ENCODE peak calls at places on chromosomes 1 and 21, in four cellular contexts. F is H1, S is GM12878, B is K562. Q is an unnamed sample.

GRCh38 chr21:45386336-45386727 is 18.6 kb upstream of the COL18A1 start:
- DNase-seq in F (no peak), S (no peak), B (no peak), Q (no peak)

GRCh38 chr21:17781524-17781923 is 37.6 kb downstream of the C21orf91 start:
- DNase-seq in F (no peak), S (no peak), B (no peak), Q (no peak)

GRCh38 chr1:158019177-158019868 is 25.9 kb downstream of the KIRREL1 start:
- DNase-seq in F (no peak), S (no peak), B (no peak), Q (peak; percentile 73)

GRCh38 chr1:218513248-218513647 is 168.1 kb downstream of the TGFB2 start:
- DNase-seq in F (no peak), S (no peak), B (no peak), Q (no peak)

GRCh38 chr1:232322162-232322734 is 307.7 kb downstream of the SIPA1L2 start:
- DNase-seq in F (no peak), S (no peak), B (no peak), Q (no peak)

GRCh38 chr1:64006276-64007051 is 197.0 kb upstream of the UBE2U start:
- DNase-seq in F (no peak), S (no peak), B (peak; percentile 34), Q (peak; percentile 19)

GRCh38 chr21:42202321-42202720 is 16.6 kb upstream of the ABCG1 start:
- DNase-seq in F (no peak), S (no peak), B (no peak), Q (no peak)

GRCh38 chr1:59485949-59486348 is 189.1 kb downstream of the FGGY start:
- DNase-seq in F (no peak), S (no peak), B (no peak), Q (no peak)

GRCh38 chr1:239987103-239987745 is 104.5 kb upstream of the FMN2 start:
- DNase-seq in F (no peak), S (no peak), B (peak; percentile 55), Q (peak; percentile 15)

GRCh38 chr21:46457801-46458314 is 833 bp upstream of the DIP2A start:
- DNase-seq in F (no peak), S (no peak), B (no peak), Q (peak; percentile 4)

GRCh38 chr1:89762431-89762800 is 58.4 kb upstream of the LRRC8D start:
- DNase-seq in F (peak; percentile 52), S (no peak), B (no peak), Q (no peak)

GRCh38 chr1:74012583-74012982 is 185.4 kb downstream of the LRRIQ3 start:
- DNase-seq in F (no peak), S (no peak), B (no peak), Q (no peak)

GRCh38 chr1:25543425-25544242 is at the start of gene LDLRAP1:
- DNase-seq in F (peak; percentile 87), S (no peak), B (peak; percentile 88), Q (no peak)

GRCh38 chr1:93829061-93829460 is 49.9 kb downstream of the DNTTIP2 start:
- DNase-seq in F (peak; percentile 52), S (no peak), B (no peak), Q (no peak)

GRCh38 chr1:202624088-202624780 is 86.0 kb downstream of the SYT2 start:
- DNase-seq in F (no peak), S (no peak), B (no peak), Q (no peak)

GRCh38 chr1:202624781-202625108 is 85.5 kb downstream of the SYT2 start:
- DNase-seq in F (no peak), S (no peak), B (no peak), Q (no peak)

GRCh38 chr1:202623075-202623474 is 87.2 kb downstream of the SYT2 start:
- DNase-seq in F (no peak), S (no peak), B (peak; percentile 78), Q (no peak)

GRCh38 chr1:202621446-202621845 is 88.8 kb downstream of the SYT2 start:
- DNase-seq in F (no peak), S (no peak), B (no peak), Q (no peak)

DNA sequence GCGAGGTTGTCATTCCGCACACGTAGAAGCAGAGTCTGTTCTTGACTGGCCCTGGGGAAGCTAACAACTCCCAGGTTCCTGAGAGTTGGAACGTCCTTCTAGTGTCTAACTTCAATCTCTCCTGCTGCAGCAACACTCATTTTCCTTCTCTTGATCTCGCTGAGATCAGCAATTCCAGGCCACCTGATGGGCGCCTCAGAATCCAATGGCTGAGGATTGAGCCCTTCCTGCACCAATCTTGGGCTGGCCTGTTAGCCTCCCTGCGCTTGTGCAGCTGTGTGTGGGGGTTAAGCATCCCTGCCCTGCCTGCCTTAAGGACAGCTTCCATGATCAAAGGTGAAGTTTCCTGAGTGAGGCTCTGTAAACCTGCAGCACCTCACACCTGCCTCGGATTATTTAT is 87.9 kb downstream of the SYT2 start:
- DNase-seq in F (no peak), S (no peak), B (no peak), Q (no peak)
- TF ChIP-seq YY1 in F (no peak), S (no peak), B (no peak), Q (no peak)

GRCh38 chr1:70745199-70745598 is 302.4 kb downstream of the PTGER3 start:
- DNase-seq in F (no peak), S (no peak), B (peak; percentile 29), Q (peak; percentile 4)
- TF ChIP-seq EGR1 in F (no peak), S (no peak), B (no peak), Q (no peak)

GRCh38 chr1:235429143-235429542 is 61.9 kb downstream of the TBCE start:
- DNase-seq in F (no peak), S (no peak), B (no peak), Q (no peak)
- TF ChIP-seq SP1 in F (no peak), S (no peak), B (no peak), Q (no peak)

GRCh38 chr21:34877485-34878128 is 171.5 kb downstream of the RUNX1 start:
- DNase-seq in F (no peak), S (no peak), B (no peak), Q (no peak)

GRCh38 chr21:34880401-34880800 is 168.7 kb downstream of the RUNX1 start:
- DNase-seq in F (no peak), S (no peak), B (no peak), Q (no peak)

GRCh38 chr21:34878940-34879339 is 170.2 kb downstream of the RUNX1 start:
- DNase-seq in F (no peak), S (no peak), B (no peak), Q (no peak)

GRCh38 chr21:34875830-34876229 is 173.3 kb downstream of the RUNX1 start:
- DNase-seq in F (no peak), S (no peak), B (no peak), Q (no peak)

DNA sequence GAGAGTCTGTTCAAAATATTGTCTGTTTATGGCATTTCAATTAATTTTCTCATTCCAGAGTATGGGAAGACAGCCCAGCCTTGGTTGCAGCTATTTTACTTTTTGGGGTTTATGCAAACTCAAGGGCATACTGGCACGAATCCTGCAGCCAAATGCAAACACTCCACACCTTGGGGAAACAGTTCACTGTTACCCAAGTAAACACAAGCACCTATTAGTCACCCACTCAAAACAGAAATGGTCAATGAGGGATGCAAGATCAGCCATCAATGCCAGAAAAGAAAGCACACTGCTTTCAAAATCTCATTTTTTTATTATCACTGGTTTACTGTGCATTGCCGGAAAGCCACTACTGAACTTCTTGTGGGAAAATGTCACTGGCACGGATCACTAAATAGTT is 170.6 kb downstream of the RUNX1 start:
- DNase-seq in F (no peak), S (no peak), B (no peak), Q (no peak)
- TF ChIP-seq YY1 in F (no peak), S (no peak), B (no peak), Q (no peak)

DNA sequence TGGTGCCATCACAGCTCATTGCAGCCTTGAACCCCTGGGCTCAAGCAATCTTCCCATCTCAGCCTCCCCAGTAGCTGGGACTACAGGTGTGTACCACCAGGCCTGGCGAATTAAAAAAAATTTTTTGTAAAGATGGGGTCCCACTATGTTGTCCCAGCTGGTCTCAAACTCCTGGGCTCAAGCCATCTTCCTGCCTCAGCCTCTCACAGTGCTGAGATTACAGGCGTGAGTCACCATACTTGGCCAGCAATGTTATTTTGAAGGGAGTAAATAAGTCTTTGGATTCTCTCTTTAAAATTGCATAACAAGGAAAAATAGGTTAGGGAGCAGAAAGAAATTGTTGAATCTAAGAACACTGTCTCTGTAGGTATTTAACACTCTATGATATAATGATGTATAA is 111.3 kb downstream of the RPS6KC1 start:
- DNase-seq in F (no peak), S (no peak), B (no peak), Q (no peak)
- TF ChIP-seq EGR1 in F (no peak), S (no peak), B (no peak), Q (no peak)

DNA sequence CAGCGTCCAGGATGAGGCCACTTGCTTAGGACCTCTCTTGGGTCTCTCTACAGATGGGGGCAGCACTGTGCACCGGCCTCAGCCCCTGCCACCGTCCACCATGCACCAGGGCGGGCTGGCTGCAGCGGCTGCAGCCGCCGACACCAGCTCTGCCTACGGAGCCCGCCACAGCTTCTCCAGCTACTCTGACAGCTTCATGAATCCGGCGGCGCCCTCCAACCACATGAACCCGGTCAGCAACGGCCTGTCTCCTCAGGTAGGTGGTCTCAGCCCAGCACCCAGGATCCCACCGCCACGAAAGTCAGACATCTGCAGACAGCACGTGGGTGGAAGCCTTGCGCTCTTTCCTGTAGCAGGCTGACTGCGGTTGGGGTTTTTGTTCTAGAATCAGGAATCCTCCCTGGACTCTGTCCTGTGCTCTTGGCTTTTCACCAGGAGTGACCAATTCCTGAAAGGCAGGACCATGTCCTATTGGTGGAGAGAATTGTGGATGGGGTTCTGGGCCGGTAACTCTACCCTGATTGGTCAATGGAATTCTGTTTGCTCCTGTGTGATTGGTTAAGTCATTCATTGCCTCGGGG is 72.5 kb downstream of the PAX7 start:
- DNase-seq in F (peak; percentile 65), S (no peak), B (peak; percentile 24), Q (peak; percentile 32)
- TF ChIP-seq SP1 in F (peak; percentile 51), S (no peak), B (no peak), Q (no peak)

GRCh38 chr1:69913967-69914366 is 291.4 kb downstream of the LRRC40 start:
- DNase-seq in F (no peak), S (no peak), B (no peak), Q (no peak)
- TF ChIP-seq YY1 in F (no peak), S (no peak), B (no peak), Q (no peak)